ENCODE peak calls at places on chromosomes 11 and 22, in five cellular contexts. One of them, this sample, is unnamed.

GRCh38 chr11:47254381-47254780 is 3.4 kb upstream of the NR1H3 start:
- DNase-seq in esophagus squamous epithelium: no peak
- DNase-seq in upper lobe of left lung: peak; percentile 59
- DNase-seq in H1: no peak
- DNase-seq in A549: no peak
- DNase-seq in this sample: peak; percentile 58

GRCh38 chr11:20873054-20873453 is 203.7 kb downstream of the NELL1 start:
- DNase-seq in H1: peak; percentile 66
- DNase-seq in esophagus squamous epithelium: no peak
- DNase-seq in upper lobe of left lung: no peak
- DNase-seq in A549: peak; percentile 10
- DNase-seq in this sample: no peak

GRCh38 chr11:47518212-47518959 is 34.5 kb downstream of the CELF1 start:
- DNase-seq in esophagus squamous epithelium: no peak
- DNase-seq in upper lobe of left lung: no peak
- DNase-seq in A549: no peak
- DNase-seq in H1: no peak
- DNase-seq in this sample: no peak

GRCh38 chr22:31651667-31652066 is 10.3 kb downstream of the PISD start:
- DNase-seq in A549: no peak
- DNase-seq in H1: no peak
- DNase-seq in upper lobe of left lung: no peak
- DNase-seq in esophagus squamous epithelium: no peak
- DNase-seq in this sample: no peak

GRCh38 chr11:16382638-16383380 is 26.5 kb upstream of the SOX6 start:
- DNase-seq in H1: no peak
- DNase-seq in A549: no peak
- DNase-seq in esophagus squamous epithelium: no peak
- DNase-seq in upper lobe of left lung: no peak
- DNase-seq in this sample: no peak

GRCh38 chr22:42786606-42787356 is 66.1 kb upstream of the A4GALT start:
- DNase-seq in upper lobe of left lung: no peak
- DNase-seq in A549: no peak
- DNase-seq in H1: no peak
- DNase-seq in esophagus squamous epithelium: no peak
- DNase-seq in this sample: no peak

GRCh38 chr11:25068451-25068850 is 571.6 kb downstream of the LUZP2 start:
- DNase-seq in H1: no peak
- DNase-seq in A549: no peak
- DNase-seq in esophagus squamous epithelium: no peak
- DNase-seq in upper lobe of left lung: no peak
- DNase-seq in this sample: no peak

GRCh38 chr22:19579880-19580279 is 55.7 kb upstream of the CLDN5 start:
- DNase-seq in A549: no peak
- DNase-seq in esophagus squamous epithelium: no peak
- DNase-seq in upper lobe of left lung: peak; percentile 52
- DNase-seq in H1: no peak
- DNase-seq in this sample: no peak

GRCh38 chr11:6249822-6250555 is 9.6 kb upstream of the CCKBR start:
- DNase-seq in A549: peak; percentile 36
- DNase-seq in upper lobe of left lung: no peak
- DNase-seq in esophagus squamous epithelium: no peak
- DNase-seq in H1: no peak
- DNase-seq in this sample: peak; percentile 93

GRCh38 chr22:36331912-36332622 is 55.7 kb downstream of the MYH9 start:
- DNase-seq in H1: no peak
- DNase-seq in esophagus squamous epithelium: no peak
- DNase-seq in upper lobe of left lung: peak; percentile 82
- DNase-seq in A549: peak; percentile 18
- DNase-seq in this sample: peak; percentile 96

GRCh38 chr22:23063539-23064380 is 6.6 kb upstream of the GNAZ start:
- DNase-seq in upper lobe of left lung: peak; percentile 17
- DNase-seq in H1: peak; percentile 39
- DNase-seq in A549: no peak
- DNase-seq in esophagus squamous epithelium: no peak
- DNase-seq in this sample: peak; percentile 11

GRCh38 chr11:57792060-57792541 is 30.5 kb downstream of the CTNND1 start:
- DNase-seq in H1: no peak
- DNase-seq in upper lobe of left lung: peak; percentile 93
- DNase-seq in A549: no peak
- DNase-seq in esophagus squamous epithelium: peak; percentile 62
- DNase-seq in this sample: peak; percentile 74

GRCh38 chr22:41350087-41350486 is 31.7 kb upstream of the TEF start:
- DNase-seq in A549: no peak
- DNase-seq in H1: no peak
- DNase-seq in esophagus squamous epithelium: no peak
- DNase-seq in upper lobe of left lung: no peak
- DNase-seq in this sample: no peak

GRCh38 chr11:40381481-40381880 is 1078.0 kb downstream of the LRRC4C start:
- DNase-seq in upper lobe of left lung: no peak
- DNase-seq in H1: no peak
- DNase-seq in esophagus squamous epithelium: no peak
- DNase-seq in A549: no peak
- DNase-seq in this sample: no peak

GRCh38 chr11:8352852-8353505 is 89.3 kb upstream of the LMO1 start:
- DNase-seq in upper lobe of left lung: no peak
- DNase-seq in esophagus squamous epithelium: no peak
- DNase-seq in H1: no peak
- DNase-seq in A549: no peak
- DNase-seq in this sample: no peak

GRCh38 chr22:17201285-17201945 is 17.8 kb downstream of the ADA2 start:
- DNase-seq in A549: no peak
- DNase-seq in H1: no peak
- DNase-seq in esophagus squamous epithelium: no peak
- DNase-seq in upper lobe of left lung: no peak
- DNase-seq in this sample: no peak

GRCh38 chr11:118928870-118929495 is 3.3 kb upstream of the BCL9L start:
- DNase-seq in esophagus squamous epithelium: no peak
- DNase-seq in H1: peak; percentile 80
- DNase-seq in upper lobe of left lung: peak; percentile 46
- DNase-seq in A549: no peak
- DNase-seq in this sample: no peak

GRCh38 chr11:15667127-15667725 is 552.5 kb downstream of the INSC start:
- DNase-seq in A549: no peak
- DNase-seq in upper lobe of left lung: no peak
- DNase-seq in H1: no peak
- DNase-seq in esophagus squamous epithelium: no peak
- DNase-seq in this sample: no peak

GRCh38 chr11:103484545-103484944 is 375.3 kb downstream of the DYNC2H1 start:
- DNase-seq in upper lobe of left lung: no peak
- DNase-seq in esophagus squamous epithelium: no peak
- DNase-seq in A549: peak; percentile 2
- DNase-seq in H1: no peak
- DNase-seq in this sample: no peak

GRCh38 chr22:50684501-50684900 is 11.9 kb downstream of the SHANK3 start:
- DNase-seq in upper lobe of left lung: no peak
- DNase-seq in H1: no peak
- DNase-seq in A549: no peak
- DNase-seq in esophagus squamous epithelium: no peak
- DNase-seq in this sample: peak; percentile 76

GRCh38 chr11:116930177-116930576 is 92.8 kb upstream of the APOA1 start:
- DNase-seq in A549: no peak
- DNase-seq in H1: no peak
- DNase-seq in upper lobe of left lung: no peak
- DNase-seq in esophagus squamous epithelium: no peak
- DNase-seq in this sample: no peak

GRCh38 chr11:10076458-10077141 is 217.4 kb downstream of the SBF2 start:
- DNase-seq in H1: peak; percentile 84
- DNase-seq in upper lobe of left lung: peak; percentile 32
- DNase-seq in A549: peak; percentile 10
- DNase-seq in esophagus squamous epithelium: no peak
- DNase-seq in this sample: no peak

GRCh38 chr22:23553438-23553837 is 26.7 kb downstream of the IGLL1 start:
- DNase-seq in A549: no peak
- DNase-seq in esophagus squamous epithelium: no peak
- DNase-seq in upper lobe of left lung: no peak
- DNase-seq in H1: no peak
- DNase-seq in this sample: peak; percentile 31

GRCh38 chr11:27656806-27657483 is 43.3 kb downstream of the BDNF start:
- DNase-seq in upper lobe of left lung: no peak
- DNase-seq in H1: no peak
- DNase-seq in A549: no peak
- DNase-seq in esophagus squamous epithelium: no peak
- DNase-seq in this sample: no peak

GRCh38 chr11:75591966-75592365 is 29.9 kb downstream of the SERPINH1 start:
- DNase-seq in A549: no peak
- DNase-seq in esophagus squamous epithelium: no peak
- DNase-seq in upper lobe of left lung: no peak
- DNase-seq in H1: no peak
- DNase-seq in this sample: no peak

GRCh38 chr22:46047226-46047625 is 70.3 kb upstream of the WNT7B start:
- DNase-seq in H1: no peak
- DNase-seq in A549: no peak
- DNase-seq in esophagus squamous epithelium: no peak
- DNase-seq in upper lobe of left lung: peak; percentile 17
- DNase-seq in this sample: peak; percentile 83

GRCh38 chr22:46046299-46046685 is 69.3 kb upstream of the WNT7B start:
- DNase-seq in A549: no peak
- DNase-seq in esophagus squamous epithelium: no peak
- DNase-seq in upper lobe of left lung: no peak
- DNase-seq in H1: no peak
- DNase-seq in this sample: no peak

GRCh38 chr22:46044718-46045458 is 67.9 kb upstream of the WNT7B start:
- DNase-seq in H1: peak; percentile 66
- DNase-seq in A549: no peak
- DNase-seq in esophagus squamous epithelium: no peak
- DNase-seq in upper lobe of left lung: peak; percentile 45
- DNase-seq in this sample: no peak

GRCh38 chr22:46043816-46044717 is 67.1 kb upstream of the WNT7B start:
- DNase-seq in esophagus squamous epithelium: no peak
- DNase-seq in A549: no peak
- DNase-seq in upper lobe of left lung: peak; percentile 58
- DNase-seq in H1: peak; percentile 64
- DNase-seq in this sample: no peak

GRCh38 chr22:46045459-46046298 is 68.7 kb upstream of the WNT7B start:
- DNase-seq in upper lobe of left lung: peak; percentile 54
- DNase-seq in A549: no peak
- DNase-seq in H1: no peak
- DNase-seq in esophagus squamous epithelium: no peak
- DNase-seq in this sample: peak; percentile 91
- TF ChIP-seq POLR2A in upper lobe of left lung: peak; percentile 12
- TF ChIP-seq POLR2A in A549: no peak
- TF ChIP-seq POLR2A in H1: no peak
- TF ChIP-seq POLR2A in esophagus squamous epithelium: no peak
- TF ChIP-seq POLR2A in this sample: no peak

DNA sequence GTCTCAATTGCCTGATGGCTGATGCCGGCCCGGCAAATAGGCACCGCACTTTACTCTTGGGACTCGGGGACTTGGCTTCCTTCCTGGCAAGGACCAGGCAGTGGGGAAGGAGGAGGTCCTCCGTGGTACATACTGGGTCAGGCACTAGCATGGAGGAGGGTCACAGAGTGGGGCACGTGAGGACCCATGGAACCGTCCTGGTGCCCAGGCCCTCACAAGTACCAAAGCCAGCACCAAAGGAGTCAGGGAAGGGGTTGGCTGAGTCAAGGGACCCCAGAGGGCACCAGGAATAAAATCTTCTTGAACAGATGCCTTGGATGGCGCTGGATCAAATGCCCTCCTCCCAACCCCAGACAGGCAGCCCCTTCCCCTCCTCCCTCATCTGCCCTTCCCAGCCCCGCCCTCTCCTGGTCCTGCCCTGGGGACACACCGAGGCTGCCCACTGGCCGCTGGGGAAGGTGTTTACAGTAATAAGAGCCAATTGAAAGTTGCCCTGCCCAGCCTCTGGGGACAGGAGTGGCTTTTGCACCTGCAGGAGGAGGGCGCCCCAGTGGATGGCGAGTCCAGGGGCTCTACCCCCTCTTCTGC is 5.6 kb upstream of the CARNS1 start:
- DNase-seq in upper lobe of left lung: peak; percentile 70
- DNase-seq in H1: peak; percentile 80
- DNase-seq in A549: no peak
- DNase-seq in esophagus squamous epithelium: no peak
- DNase-seq in this sample: no peak
- TF ChIP-seq CTCF in upper lobe of left lung: no peak
- TF ChIP-seq CTCF in H1: no peak
- TF ChIP-seq CTCF in A549: no peak
- TF ChIP-seq CTCF in esophagus squamous epithelium: no peak
- TF ChIP-seq CTCF in this sample: no peak

DNA sequence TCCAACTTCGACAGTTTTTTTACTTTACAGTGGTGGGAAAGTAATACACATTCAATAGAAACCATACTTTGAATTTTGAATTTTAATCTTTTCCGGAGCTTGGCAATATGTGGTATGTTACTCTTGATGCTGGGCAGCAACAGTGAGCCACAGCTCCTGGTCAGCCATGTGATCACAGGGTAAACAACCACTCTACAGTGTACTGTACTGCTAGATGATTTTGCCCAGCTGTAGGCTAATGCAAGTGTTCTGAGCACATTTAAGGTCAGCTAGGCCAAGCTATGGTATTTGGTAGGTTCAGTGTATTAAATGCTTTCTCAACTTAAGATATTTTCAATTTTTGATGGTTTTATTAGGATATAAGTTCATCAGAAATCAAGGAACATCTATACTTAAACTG is 48.7 kb upstream of the GRIK4 start:
- DNase-seq in upper lobe of left lung: no peak
- DNase-seq in A549: no peak
- DNase-seq in H1: no peak
- DNase-seq in esophagus squamous epithelium: no peak
- DNase-seq in this sample: no peak
- H3K4me3 ChIP-seq in upper lobe of left lung: no peak overlapping the region
- H3K4me3 ChIP-seq in A549: no peak overlapping the region
- H3K4me3 ChIP-seq in H1: no peak overlapping the region
- H3K4me3 ChIP-seq in esophagus squamous epithelium: no peak overlapping the region
- H3K4me3 ChIP-seq in this sample: no peak overlapping the region

GRCh38 chr22:28978863-28979799 is 82.5 kb downstream of the C22orf31 start:
- DNase-seq in H1: no peak
- DNase-seq in esophagus squamous epithelium: no peak
- DNase-seq in A549: no peak
- DNase-seq in upper lobe of left lung: no peak
- DNase-seq in this sample: no peak

GRCh38 chr22:28977481-28977971 is 84.1 kb downstream of the C22orf31 start:
- DNase-seq in H1: no peak
- DNase-seq in upper lobe of left lung: no peak
- DNase-seq in A549: no peak
- DNase-seq in esophagus squamous epithelium: no peak
- DNase-seq in this sample: no peak

GRCh38 chr22:28977050-28977449 is 84.6 kb downstream of the C22orf31 start:
- DNase-seq in esophagus squamous epithelium: no peak
- DNase-seq in H1: no peak
- DNase-seq in upper lobe of left lung: no peak
- DNase-seq in A549: no peak
- DNase-seq in this sample: no peak

GRCh38 chr22:28976588-28976987 is 85.0 kb downstream of the C22orf31 start:
- DNase-seq in A549: no peak
- DNase-seq in H1: no peak
- DNase-seq in upper lobe of left lung: no peak
- DNase-seq in esophagus squamous epithelium: no peak
- DNase-seq in this sample: no peak

DNA sequence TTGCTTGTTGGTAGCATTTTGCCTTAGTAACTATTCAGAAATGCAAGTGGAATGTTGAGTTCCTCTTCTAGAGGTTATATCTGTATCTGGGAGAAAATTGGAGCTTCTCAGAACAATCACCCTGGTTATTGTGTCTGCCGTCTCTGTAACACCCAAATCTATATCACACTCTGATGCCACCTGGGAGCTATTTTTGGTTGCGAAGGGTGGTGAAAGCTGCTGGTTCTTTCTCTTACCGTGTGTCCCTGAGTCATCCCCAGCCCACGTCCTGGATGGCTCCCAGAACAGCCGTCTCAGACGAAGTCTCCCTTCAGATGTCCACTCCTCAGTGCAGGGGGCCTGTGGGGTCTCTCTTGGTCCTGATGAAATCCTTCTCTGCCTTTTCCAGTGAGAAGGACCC is 83.5 kb downstream of the C22orf31 start:
- DNase-seq in upper lobe of left lung: no peak
- DNase-seq in H1: no peak
- DNase-seq in esophagus squamous epithelium: no peak
- DNase-seq in A549: peak; percentile 17
- DNase-seq in this sample: no peak
- TF ChIP-seq POLR2A in upper lobe of left lung: no peak
- TF ChIP-seq POLR2A in H1: no peak
- TF ChIP-seq POLR2A in esophagus squamous epithelium: no peak
- TF ChIP-seq POLR2A in A549: no peak
- TF ChIP-seq POLR2A in this sample: no peak